ENCODE peak calls at places on chromosomes 5 and 9, in four cellular contexts. One of them, this sample, is unnamed.
A peak's percentile ranks its signal among the peaks of the same experiment; 100 is the strongest.

GRCh38 chr9:14907360-14907685 is 2.9 kb downstream of the FREM1 start:
- DNase-seq in effector memory CD8-positive, alpha-beta T cell: no peak
- DNase-seq in stimulated activated CD4-positive, alpha-beta T cell treated with anti-CD3 and anti-CD28 coated beads, Interleukin-1b, Interleukin-23, amount 100 ng/mL, for 48 hours: no peak
- DNase-seq in neural crest cell: no peak
- DNase-seq in this sample: no peak

GRCh38 chr5:67246108-67246507 is 49.5 kb upstream of the CD180 start:
- DNase-seq in effector memory CD8-positive, alpha-beta T cell: peak; percentile 36
- DNase-seq in stimulated activated CD4-positive, alpha-beta T cell treated with anti-CD3 and anti-CD28 coated beads, Interleukin-1b, Interleukin-23, amount 100 ng/mL, for 48 hours: no peak
- DNase-seq in neural crest cell: peak; percentile 30
- DNase-seq in this sample: peak; percentile 46

GRCh38 chr9:12719431-12719830 is 26.2 kb downstream of the TYRP1 start:
- DNase-seq in effector memory CD8-positive, alpha-beta T cell: no peak
- DNase-seq in stimulated activated CD4-positive, alpha-beta T cell treated with anti-CD3 and anti-CD28 coated beads, Interleukin-1b, Interleukin-23, amount 100 ng/mL, for 48 hours: no peak
- DNase-seq in neural crest cell: no peak
- DNase-seq in this sample: no peak

GRCh38 chr5:127385936-127386335 is 95.3 kb downstream of the MEGF10 start:
- DNase-seq in effector memory CD8-positive, alpha-beta T cell: no peak
- DNase-seq in stimulated activated CD4-positive, alpha-beta T cell treated with anti-CD3 and anti-CD28 coated beads, Interleukin-1b, Interleukin-23, amount 100 ng/mL, for 48 hours: no peak
- DNase-seq in neural crest cell: no peak
- DNase-seq in this sample: no peak

GRCh38 chr5:65142511-65143011 is 339.2 kb downstream of the ADAMTS6 start:
- DNase-seq in effector memory CD8-positive, alpha-beta T cell: no peak
- DNase-seq in stimulated activated CD4-positive, alpha-beta T cell treated with anti-CD3 and anti-CD28 coated beads, Interleukin-1b, Interleukin-23, amount 100 ng/mL, for 48 hours: no peak
- DNase-seq in neural crest cell: no peak
- DNase-seq in this sample: peak; percentile 70

GRCh38 chr5:140795259-140795641 is 598 bp downstream of the PCDHA2 start:
- DNase-seq in effector memory CD8-positive, alpha-beta T cell: no peak
- DNase-seq in stimulated activated CD4-positive, alpha-beta T cell treated with anti-CD3 and anti-CD28 coated beads, Interleukin-1b, Interleukin-23, amount 100 ng/mL, for 48 hours: no peak
- DNase-seq in neural crest cell: no peak
- DNase-seq in this sample: no peak

GRCh38 chr9:104992696-104993095 is 64.7 kb upstream of the ABCA1 start:
- DNase-seq in effector memory CD8-positive, alpha-beta T cell: no peak
- DNase-seq in stimulated activated CD4-positive, alpha-beta T cell treated with anti-CD3 and anti-CD28 coated beads, Interleukin-1b, Interleukin-23, amount 100 ng/mL, for 48 hours: no peak
- DNase-seq in neural crest cell: no peak
- DNase-seq in this sample: no peak

GRCh38 chr5:1763960-1764605 is 35.6 kb downstream of the MRPL36 start:
- DNase-seq in effector memory CD8-positive, alpha-beta T cell: no peak
- DNase-seq in stimulated activated CD4-positive, alpha-beta T cell treated with anti-CD3 and anti-CD28 coated beads, Interleukin-1b, Interleukin-23, amount 100 ng/mL, for 48 hours: no peak
- DNase-seq in neural crest cell: no peak
- DNase-seq in this sample: no peak

GRCh38 chr5:81151546-81151945 is 81.6 kb upstream of the CKMT2 start:
- DNase-seq in effector memory CD8-positive, alpha-beta T cell: no peak
- DNase-seq in stimulated activated CD4-positive, alpha-beta T cell treated with anti-CD3 and anti-CD28 coated beads, Interleukin-1b, Interleukin-23, amount 100 ng/mL, for 48 hours: no peak
- DNase-seq in neural crest cell: no peak
- DNase-seq in this sample: peak; percentile 56

GRCh38 chr5:135007305-135007704 is 26.7 kb downstream of the PITX1 start:
- DNase-seq in effector memory CD8-positive, alpha-beta T cell: no peak
- DNase-seq in stimulated activated CD4-positive, alpha-beta T cell treated with anti-CD3 and anti-CD28 coated beads, Interleukin-1b, Interleukin-23, amount 100 ng/mL, for 48 hours: no peak
- DNase-seq in neural crest cell: no peak
- DNase-seq in this sample: no peak

GRCh38 chr9:129145841-129146292 is 32.2 kb downstream of the IER5L start:
- DNase-seq in effector memory CD8-positive, alpha-beta T cell: no peak
- DNase-seq in stimulated activated CD4-positive, alpha-beta T cell treated with anti-CD3 and anti-CD28 coated beads, Interleukin-1b, Interleukin-23, amount 100 ng/mL, for 48 hours: no peak
- DNase-seq in neural crest cell: no peak
- DNase-seq in this sample: no peak

GRCh38 chr9:95165004-95165403 is 152.5 kb downstream of the FANCC start:
- DNase-seq in effector memory CD8-positive, alpha-beta T cell: no peak
- DNase-seq in stimulated activated CD4-positive, alpha-beta T cell treated with anti-CD3 and anti-CD28 coated beads, Interleukin-1b, Interleukin-23, amount 100 ng/mL, for 48 hours: no peak
- DNase-seq in neural crest cell: no peak
- DNase-seq in this sample: no peak

GRCh38 chr9:134165357-134166315 is 1.3 kb upstream of the RNU6ATAC start:
- DNase-seq in effector memory CD8-positive, alpha-beta T cell: peak; percentile 19
- DNase-seq in stimulated activated CD4-positive, alpha-beta T cell treated with anti-CD3 and anti-CD28 coated beads, Interleukin-1b, Interleukin-23, amount 100 ng/mL, for 48 hours: peak; percentile 65
- DNase-seq in neural crest cell: peak; percentile 33
- DNase-seq in this sample: no peak

GRCh38 chr9:123848447-123849085 is 81.4 kb downstream of the DENND1A start:
- DNase-seq in effector memory CD8-positive, alpha-beta T cell: no peak
- DNase-seq in stimulated activated CD4-positive, alpha-beta T cell treated with anti-CD3 and anti-CD28 coated beads, Interleukin-1b, Interleukin-23, amount 100 ng/mL, for 48 hours: no peak
- DNase-seq in neural crest cell: no peak
- DNase-seq in this sample: no peak

GRCh38 chr5:135271533-135272310 is 127.3 kb downstream of the MACROH2A1 start:
- DNase-seq in effector memory CD8-positive, alpha-beta T cell: no peak
- DNase-seq in stimulated activated CD4-positive, alpha-beta T cell treated with anti-CD3 and anti-CD28 coated beads, Interleukin-1b, Interleukin-23, amount 100 ng/mL, for 48 hours: no peak
- DNase-seq in neural crest cell: no peak
- DNase-seq in this sample: no peak

GRCh38 chr5:36209664-36210063 is 32.1 kb downstream of the NADK2 start:
- DNase-seq in effector memory CD8-positive, alpha-beta T cell: no peak
- DNase-seq in stimulated activated CD4-positive, alpha-beta T cell treated with anti-CD3 and anti-CD28 coated beads, Interleukin-1b, Interleukin-23, amount 100 ng/mL, for 48 hours: no peak
- DNase-seq in neural crest cell: no peak
- DNase-seq in this sample: peak; percentile 29

GRCh38 chr9:28249424-28249823 is 676.1 kb upstream of the C9orf72 start:
- DNase-seq in effector memory CD8-positive, alpha-beta T cell: no peak
- DNase-seq in stimulated activated CD4-positive, alpha-beta T cell treated with anti-CD3 and anti-CD28 coated beads, Interleukin-1b, Interleukin-23, amount 100 ng/mL, for 48 hours: no peak
- DNase-seq in neural crest cell: no peak
- DNase-seq in this sample: no peak

GRCh38 chr9:132673355-132673754 is 3.1 kb downstream of the GTF3C4 start:
- DNase-seq in effector memory CD8-positive, alpha-beta T cell: no peak
- DNase-seq in stimulated activated CD4-positive, alpha-beta T cell treated with anti-CD3 and anti-CD28 coated beads, Interleukin-1b, Interleukin-23, amount 100 ng/mL, for 48 hours: peak; percentile 2
- DNase-seq in neural crest cell: peak; percentile 5
- DNase-seq in this sample: no peak

GRCh38 chr5:10599828-10600227 is 36.0 kb downstream of the ANKRD33B start:
- DNase-seq in effector memory CD8-positive, alpha-beta T cell: no peak
- DNase-seq in stimulated activated CD4-positive, alpha-beta T cell treated with anti-CD3 and anti-CD28 coated beads, Interleukin-1b, Interleukin-23, amount 100 ng/mL, for 48 hours: no peak
- DNase-seq in neural crest cell: no peak
- DNase-seq in this sample: peak; percentile 61

GRCh38 chr9:93464876-93465275 is 11.5 kb upstream of the FAM120AOS start:
- DNase-seq in effector memory CD8-positive, alpha-beta T cell: no peak
- DNase-seq in stimulated activated CD4-positive, alpha-beta T cell treated with anti-CD3 and anti-CD28 coated beads, Interleukin-1b, Interleukin-23, amount 100 ng/mL, for 48 hours: no peak
- DNase-seq in neural crest cell: no peak
- DNase-seq in this sample: no peak

GRCh38 chr5:136036293-136036911 is 7.6 kb downstream of the TGFBI start:
- DNase-seq in effector memory CD8-positive, alpha-beta T cell: no peak
- DNase-seq in stimulated activated CD4-positive, alpha-beta T cell treated with anti-CD3 and anti-CD28 coated beads, Interleukin-1b, Interleukin-23, amount 100 ng/mL, for 48 hours: no peak
- DNase-seq in neural crest cell: no peak
- DNase-seq in this sample: no peak

GRCh38 chr5:428219-428618 is 14.8 kb upstream of the EXOC3 start:
- DNase-seq in effector memory CD8-positive, alpha-beta T cell: no peak
- DNase-seq in stimulated activated CD4-positive, alpha-beta T cell treated with anti-CD3 and anti-CD28 coated beads, Interleukin-1b, Interleukin-23, amount 100 ng/mL, for 48 hours: no peak
- DNase-seq in neural crest cell: no peak
- DNase-seq in this sample: no peak

GRCh38 chr9:18474778-18475177 is 825 bp downstream of the ADAMTSL1 start:
- DNase-seq in effector memory CD8-positive, alpha-beta T cell: no peak
- DNase-seq in stimulated activated CD4-positive, alpha-beta T cell treated with anti-CD3 and anti-CD28 coated beads, Interleukin-1b, Interleukin-23, amount 100 ng/mL, for 48 hours: no peak
- DNase-seq in neural crest cell: no peak
- DNase-seq in this sample: no peak

GRCh38 chr5:144032375-144032774 is 138.1 kb downstream of the YIPF5 start:
- DNase-seq in effector memory CD8-positive, alpha-beta T cell: no peak
- DNase-seq in stimulated activated CD4-positive, alpha-beta T cell treated with anti-CD3 and anti-CD28 coated beads, Interleukin-1b, Interleukin-23, amount 100 ng/mL, for 48 hours: no peak
- DNase-seq in neural crest cell: no peak
- DNase-seq in this sample: no peak

GRCh38 chr5:127561254-127561653 is 43.8 kb downstream of the PRRC1 start:
- DNase-seq in effector memory CD8-positive, alpha-beta T cell: no peak
- DNase-seq in stimulated activated CD4-positive, alpha-beta T cell treated with anti-CD3 and anti-CD28 coated beads, Interleukin-1b, Interleukin-23, amount 100 ng/mL, for 48 hours: no peak
- DNase-seq in neural crest cell: no peak
- DNase-seq in this sample: peak; percentile 62

GRCh38 chr5:55104036-55104767 is 1.8 kb downstream of the GZMA start:
- DNase-seq in effector memory CD8-positive, alpha-beta T cell: no peak
- DNase-seq in stimulated activated CD4-positive, alpha-beta T cell treated with anti-CD3 and anti-CD28 coated beads, Interleukin-1b, Interleukin-23, amount 100 ng/mL, for 48 hours: no peak
- DNase-seq in neural crest cell: no peak
- DNase-seq in this sample: no peak

GRCh38 chr5:73834693-73835092 is 208.7 kb downstream of the ARHGEF28 start:
- DNase-seq in effector memory CD8-positive, alpha-beta T cell: no peak
- DNase-seq in stimulated activated CD4-positive, alpha-beta T cell treated with anti-CD3 and anti-CD28 coated beads, Interleukin-1b, Interleukin-23, amount 100 ng/mL, for 48 hours: no peak
- DNase-seq in neural crest cell: no peak
- DNase-seq in this sample: no peak

GRCh38 chr9:38008168-38009034 is 60.6 kb downstream of the SHB start:
- DNase-seq in effector memory CD8-positive, alpha-beta T cell: no peak
- DNase-seq in stimulated activated CD4-positive, alpha-beta T cell treated with anti-CD3 and anti-CD28 coated beads, Interleukin-1b, Interleukin-23, amount 100 ng/mL, for 48 hours: peak; percentile 83
- DNase-seq in neural crest cell: peak; percentile 28
- DNase-seq in this sample: peak; percentile 84

GRCh38 chr5:57412010-57412409 is 70.6 kb downstream of the ACTBL2 start:
- DNase-seq in effector memory CD8-positive, alpha-beta T cell: no peak
- DNase-seq in stimulated activated CD4-positive, alpha-beta T cell treated with anti-CD3 and anti-CD28 coated beads, Interleukin-1b, Interleukin-23, amount 100 ng/mL, for 48 hours: no peak
- DNase-seq in neural crest cell: no peak
- DNase-seq in this sample: no peak

GRCh38 chr9:72025956-72026355 is 34.5 kb downstream of the C9orf57 start:
- DNase-seq in effector memory CD8-positive, alpha-beta T cell: no peak
- DNase-seq in stimulated activated CD4-positive, alpha-beta T cell treated with anti-CD3 and anti-CD28 coated beads, Interleukin-1b, Interleukin-23, amount 100 ng/mL, for 48 hours: no peak
- DNase-seq in neural crest cell: no peak
- DNase-seq in this sample: no peak

GRCh38 chr5:125478599-125478998 is 732.2 kb upstream of the ZNF608 start:
- DNase-seq in effector memory CD8-positive, alpha-beta T cell: no peak
- DNase-seq in stimulated activated CD4-positive, alpha-beta T cell treated with anti-CD3 and anti-CD28 coated beads, Interleukin-1b, Interleukin-23, amount 100 ng/mL, for 48 hours: no peak
- DNase-seq in neural crest cell: no peak
- DNase-seq in this sample: no peak

GRCh38 chr5:2981035-2981434 is 229.6 kb upstream of the IRX2 start:
- DNase-seq in effector memory CD8-positive, alpha-beta T cell: no peak
- DNase-seq in stimulated activated CD4-positive, alpha-beta T cell treated with anti-CD3 and anti-CD28 coated beads, Interleukin-1b, Interleukin-23, amount 100 ng/mL, for 48 hours: no peak
- DNase-seq in neural crest cell: no peak
- DNase-seq in this sample: no peak

GRCh38 chr9:94950733-94951590 is 224.5 kb downstream of the AOPEP start:
- DNase-seq in effector memory CD8-positive, alpha-beta T cell: no peak
- DNase-seq in stimulated activated CD4-positive, alpha-beta T cell treated with anti-CD3 and anti-CD28 coated beads, Interleukin-1b, Interleukin-23, amount 100 ng/mL, for 48 hours: no peak
- DNase-seq in neural crest cell: no peak
- DNase-seq in this sample: no peak

GRCh38 chr9:107175039-107175438 is 108.0 kb upstream of the RAD23B start:
- DNase-seq in effector memory CD8-positive, alpha-beta T cell: no peak
- DNase-seq in stimulated activated CD4-positive, alpha-beta T cell treated with anti-CD3 and anti-CD28 coated beads, Interleukin-1b, Interleukin-23, amount 100 ng/mL, for 48 hours: no peak
- DNase-seq in neural crest cell: no peak
- DNase-seq in this sample: no peak

GRCh38 chr5:57955506-57955905 is 472.9 kb upstream of the ACTBL2 start:
- DNase-seq in effector memory CD8-positive, alpha-beta T cell: no peak
- DNase-seq in stimulated activated CD4-positive, alpha-beta T cell treated with anti-CD3 and anti-CD28 coated beads, Interleukin-1b, Interleukin-23, amount 100 ng/mL, for 48 hours: no peak
- DNase-seq in neural crest cell: no peak
- DNase-seq in this sample: no peak

This sample was measured in HS-5.